ENCODE peak calls at places on chromosomes 1 and 21, in five cellular contexts. Q, S, F, T and W are unnamed samples.

GRCh38 chr1:238582816-238583215 is 692.1 kb upstream of the ZP4 start:
- DNase-seq in Q (no peak), S (no peak), F (no peak), T (no peak), W (no peak)

GRCh38 chr1:81899214-81899613 is 98.5 kb downstream of the ADGRL2 start:
- DNase-seq in Q (no peak), S (no peak), F (no peak), T (no peak), W (no peak)

GRCh38 chr1:205396972-205397616 is 24.8 kb downstream of the LEMD1 start:
- DNase-seq in Q (peak), S (peak), F (peak), T (peak), W (no peak)

GRCh38 chr1:170205301-170205700 is 59.5 kb downstream of the NTMT2 start:
- DNase-seq in Q (no peak), S (no peak), F (no peak), T (no peak), W (no peak)

GRCh38 chr1:177181280-177181630 is 10.5 kb downstream of the BRINP2 start:
- DNase-seq in Q (no peak), S (no peak), F (peak), T (no peak), W (no peak)

GRCh38 chr1:980602-981395 is 1.1 kb downstream of the PERM1 start:
- DNase-seq in Q (no peak), S (no peak), F (no peak), T (no peak), W (no peak)

GRCh38 chr1:222105393-222105737 is 363.5 kb upstream of the DUSP10 start:
- DNase-seq in Q (no peak), S (no peak), F (no peak), T (no peak), W (no peak)

GRCh38 chr1:223207293-223208066 is 64.4 kb upstream of the TLR5 start:
- DNase-seq in Q (no peak), S (no peak), F (no peak), T (no peak), W (no peak)

GRCh38 chr1:153683853-153684252 is 5.4 kb downstream of the NPR1 start:
- DNase-seq in Q (no peak), S (no peak), F (no peak), T (no peak), W (no peak)

GRCh38 chr21:46056450-46056903 is 41.4 kb upstream of the COL6A2 start:
- DNase-seq in Q (no peak), S (peak), F (no peak), T (no peak), W (no peak)

GRCh38 chr1:62466982-62467532 is 30.2 kb downstream of the USP1 start:
- DNase-seq in Q (no peak), S (peak), F (no peak), T (no peak), W (no peak)

GRCh38 chr21:25385912-25386474 is 221.3 kb downstream of the MRPL39 start:
- DNase-seq in Q (no peak), S (peak), F (peak), T (peak), W (no peak)

GRCh38 chr1:190102757-190103326 is 374.8 kb downstream of the BRINP3 start:
- DNase-seq in Q (no peak), S (no peak), F (no peak), T (no peak), W (no peak)

GRCh38 chr21:27703806-27704205 is 736.9 kb upstream of the ADAMTS5 start:
- DNase-seq in Q (no peak), S (no peak), F (no peak), T (no peak), W (no peak)

GRCh38 chr1:108194051-108194450 is 6.1 kb downstream of the SLC25A24 start:
- DNase-seq in Q (no peak), S (no peak), F (no peak), T (no peak), W (no peak)